ENCODE peak calls at places on chromosome 12, in four cellular contexts. T, I, Z and N are unnamed samples.

GRCh38 chr12:45336331-45336730 is 120.4 kb downstream of the ANO6 start:
- DNase-seq in T (no peak), I (peak), Z (no peak), N (no peak)

GRCh38 chr12:28172434-28173030 is 17.7 kb upstream of the CCDC91 start:
- DNase-seq in T (no peak), I (peak), Z (no peak), N (no peak)

GRCh38 chr12:118760623-118761022 is 220.7 kb upstream of the SRRM4 start:
- DNase-seq in T (no peak), I (no peak), Z (no peak), N (no peak)

GRCh38 chr12:69897744-69898143 is 72.7 kb downstream of the MYRFL start:
- DNase-seq in T (no peak), I (peak), Z (no peak), N (no peak)

GRCh38 chr12:4960030-4960429 is 50.3 kb downstream of the KCNA1 start:
- DNase-seq in T (no peak), I (no peak), Z (no peak), N (no peak)

GRCh38 chr12:108066583-108067234 is 62.4 kb upstream of the WSCD2 start:
- DNase-seq in T (no peak), I (no peak), Z (no peak), N (no peak)

GRCh38 chr12:15336772-15337553 is 14.7 kb downstream of the PTPRO start:
- DNase-seq in T (no peak), I (peak), Z (no peak), N (no peak)

GRCh38 chr12:31962076-31962475 is 2.9 kb downstream of the RESF1 start:
- DNase-seq in T (no peak), I (no peak), Z (no peak), N (no peak)

GRCh38 chr12:116346222-116346621 is 68.7 kb upstream of the MED13L start:
- DNase-seq in T (no peak), I (no peak), Z (peak), N (no peak)

GRCh38 chr12:40224439-40225291 is at the start of gene LRRK2:
- DNase-seq in T (peak), I (peak), Z (peak), N (peak)

GRCh38 chr12:726281-727140 is 25.9 kb upstream of the WNK1 start:
- DNase-seq in T (no peak), I (no peak), Z (no peak), N (no peak)

GRCh38 chr12:89163918-89164317 is 188.4 kb downstream of the DUSP6 start:
- DNase-seq in T (no peak), I (no peak), Z (no peak), N (no peak)

GRCh38 chr12:111828338-111828979 is 13.6 kb upstream of the MAPKAPK5 start:
- DNase-seq in T (no peak), I (no peak), Z (no peak), N (no peak)

GRCh38 chr12:11171953-11172675 is 1.1 kb downstream of the SMIM10L1 start:
- DNase-seq in T (no peak), I (peak), Z (no peak), N (no peak)

GRCh38 chr12:95257541-95257940 is 39.9 kb downstream of the VEZT start:
- DNase-seq in T (no peak), I (peak), Z (no peak), N (no peak)

GRCh38 chr12:47530050-47530449 is 175.8 kb downstream of the RPAP3 start:
- DNase-seq in T (no peak), I (no peak), Z (no peak), N (no peak)

GRCh38 chr12:57175428-57176138 is 28.2 kb upstream of the LRP1-AS start:
- DNase-seq in T (peak), I (peak), Z (peak), N (no peak)

GRCh38 chr12:34393821-34394150 is 371.5 kb downstream of the ALG10 start:
- DNase-seq in T (no peak), I (no peak), Z (peak), N (peak)

GRCh38 chr12:774051-774614 is 21.8 kb downstream of the WNK1 start:
- DNase-seq in T (no peak), I (no peak), Z (no peak), N (no peak)

GRCh38 chr12:3200032-3200617 is 122.9 kb downstream of the TSPAN9 start:
- DNase-seq in T (no peak), I (peak), Z (peak), N (no peak)

GRCh38 chr12:2154050-2154449 is 101.3 kb downstream of the CACNA1C start:
- DNase-seq in T (no peak), I (peak), Z (no peak), N (no peak)

GRCh38 chr12:81261508-81262207 is 183.8 kb downstream of the ACSS3 start:
- DNase-seq in T (no peak), I (no peak), Z (no peak), N (no peak)

GRCh38 chr12:85621041-85621440 is 215.2 kb downstream of the RASSF9 start:
- DNase-seq in T (no peak), I (no peak), Z (no peak), N (no peak)

GRCh38 chr12:94284859-94285258 is 136.5 kb downstream of the PLXNC1 start:
- DNase-seq in T (no peak), I (no peak), Z (no peak), N (no peak)